ENCODE peak calls at places on chromosome 14, in eight cellular contexts. O, D, J, U, S, Z, P and A are unnamed samples.

GRCh38 chr14:23252006-23252405 is 14.3 kb downstream of the RNF212B start:
- DNase-seq in D (no peak), O (no peak), J (no peak), S (no peak), P (no peak), Z (no peak), U (no peak), A (no peak)

GRCh38 chr14:90715993-90716392 is 100.2 kb downstream of the TTC7B start:
- DNase-seq in D (no peak), O (no peak), J (no peak), S (no peak), Z (no peak), U (no peak), P (peak; percentile 43), A (no peak)

GRCh38 chr14:103623883-103624482 is 5.0 kb upstream of the KLC1 start:
- DNase-seq in O (no peak), D (peak; percentile 20), J (no peak), P (no peak), Z (no peak), U (no peak), S (no peak), A (peak; percentile 38)

GRCh38 chr14:92789457-92790089 is 4.5 kb upstream of the GOLGA5 start:
- DNase-seq in S (no peak), Z (no peak), J (no peak), U (no peak), D (no peak), P (no peak), O (peak; percentile 5), A (no peak)

GRCh38 chr14:68544150-68544892 is 248.5 kb downstream of the ZFP36L1 start:
- DNase-seq in Z (no peak), D (peak; percentile 86), J (peak; percentile 90), O (peak; percentile 100), S (peak; percentile 76), P (no peak), U (peak; percentile 82), A (peak; percentile 80)

GRCh38 chr14:100606687-100607610 is 19.7 kb upstream of the BEGAIN start:
- DNase-seq in S (no peak), O (no peak), D (no peak), U (no peak), J (no peak), Z (no peak), P (no peak), A (no peak)

GRCh38 chr14:101082036-101082435 is 178.5 kb upstream of the RTL1 start:
- DNase-seq in Z (no peak), O (no peak), D (no peak), P (no peak), J (no peak), S (no peak), U (no peak), A (no peak)

GRCh38 chr14:41925409-41925808 is 318.7 kb downstream of the LRFN5 start:
- DNase-seq in D (peak; percentile 5), J (no peak), U (no peak), O (peak; percentile 1), Z (peak; percentile 28), P (no peak), S (peak; percentile 19), A (no peak)

GRCh38 chr14:76929927-76930326 is 98.6 kb downstream of the IRF2BPL start:
- DNase-seq in P (no peak), Z (no peak), U (no peak), O (no peak), J (no peak), S (peak; percentile 68), D (peak; percentile 19), A (no peak)

GRCh38 chr14:49907186-49907585 is 14.3 kb downstream of the ARF6 start:
- DNase-seq in J (no peak), S (no peak), O (no peak), D (no peak), P (no peak), U (no peak), Z (no peak), A (no peak)

GRCh38 chr14:31294736-31295398 is 87.3 kb upstream of the HECTD1 start:
- DNase-seq in J (no peak), U (no peak), Z (no peak), O (peak; percentile 69), P (no peak), D (no peak), S (no peak), A (no peak)

GRCh38 chr14:104968153-104968527 is 10.0 kb downstream of the AHNAK2 start:
- DNase-seq in U (peak; percentile 86), P (peak; percentile 79), Z (no peak), O (peak; percentile 35), S (peak; percentile 67), D (peak; percentile 44), J (peak; percentile 93), A (no peak)

GRCh38 chr14:100526632-100527031 is 60.6 kb downstream of the BEGAIN start:
- DNase-seq in D (no peak), Z (no peak), J (no peak), S (no peak), P (no peak), O (peak; percentile 18), U (no peak), A (no peak)

GRCh38 chr14:106843951-106844483 is 1317.6 kb downstream of the TMEM121 start:
- DNase-seq in U (peak; percentile 55), O (no peak), D (peak; percentile 71), J (peak; percentile 20), Z (no peak), P (no peak), S (peak; percentile 54), A (peak; percentile 11)

DNA sequence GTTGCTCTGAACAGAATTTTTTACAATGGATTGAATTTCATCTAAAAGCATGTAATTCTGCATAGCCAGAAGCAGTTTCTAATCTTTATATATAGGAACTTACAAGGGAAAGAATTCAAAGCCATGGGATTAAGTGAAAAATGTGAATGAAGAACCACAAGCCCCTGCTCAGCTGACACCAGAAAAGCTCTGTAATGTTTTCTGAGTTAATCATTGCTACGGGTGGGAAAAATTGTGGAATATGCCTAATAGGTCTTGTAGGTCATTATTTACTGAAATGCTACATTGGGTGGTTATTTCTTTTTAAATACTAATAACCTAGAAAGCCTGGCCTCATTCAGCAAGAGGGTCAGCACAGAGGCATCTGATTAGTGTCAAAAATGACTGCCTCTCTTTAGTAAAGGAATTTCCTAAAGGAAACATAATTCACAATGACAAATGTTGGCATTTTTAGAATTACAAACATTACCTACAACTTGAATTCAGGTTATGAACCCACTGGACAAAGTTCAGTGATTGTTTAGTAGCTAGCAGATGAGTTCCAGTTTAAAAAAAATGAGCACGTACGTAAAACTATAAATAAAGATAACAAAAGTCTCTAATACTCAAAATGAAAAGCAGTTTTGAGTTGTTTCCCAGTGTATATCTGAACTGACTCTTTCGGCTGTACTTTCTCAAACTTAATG is 75.3 kb downstream of the BMP4 start:
- DNase-seq in D (no peak), S (no peak), P (no peak), Z (peak; percentile 86), U (no peak), J (no peak), O (peak; percentile 56), A (no peak)
- TF ChIP-seq POLR2A in D (no peak), S (no peak), P (no peak), Z (no peak), U (no peak), J (no peak), O (no peak), A (no peak)

GRCh38 chr14:75060420-75060819 is 3.4 kb downstream of the ACYP1 start:
- DNase-seq in U (no peak), S (no peak), J (no peak), O (no peak), D (no peak), Z (no peak), P (no peak), A (no peak)
- H3K4me3 ChIP-seq in U (no peak overlapping the region), S (no peak overlapping the region), J (no peak overlapping the region), O (no peak overlapping the region), D (no peak overlapping the region), Z (no peak overlapping the region), P (no peak overlapping the region), A (no peak overlapping the region)

GRCh38 chr14:28778718-28779117 is 12.1 kb downstream of the FOXG1 start:
- DNase-seq in D (no peak), P (no peak), J (no peak), Z (no peak), O (no peak), U (no peak), S (no peak), A (no peak)
- H3K27me3 ChIP-seq in D (no peaks in the 10 kb centered on the region), P (peaks cover 84% of the 10 kb centered on the region), J (peaks cover 84% of the 10 kb centered on the region), Z (no peaks in the 10 kb centered on the region), O (peaks cover 32% of the 10 kb centered on the region), U (peaks cover 3% of the 10 kb centered on the region), S (no peaks in the 10 kb centered on the region), A (peaks cover 100% of the 10 kb centered on the region)

GRCh38 chr14:61178226-61179060 is 102.7 kb downstream of the TMEM30B start:
- DNase-seq in S (no peak), J (no peak), U (no peak), O (peak; percentile 99), D (no peak), P (no peak), Z (peak; percentile 85), A (no peak)
- TF ChIP-seq POLR2A in S (no peak), J (no peak), U (no peak), O (no peak), D (no peak), P (no peak), Z (no peak), A (no peak)

DNA sequence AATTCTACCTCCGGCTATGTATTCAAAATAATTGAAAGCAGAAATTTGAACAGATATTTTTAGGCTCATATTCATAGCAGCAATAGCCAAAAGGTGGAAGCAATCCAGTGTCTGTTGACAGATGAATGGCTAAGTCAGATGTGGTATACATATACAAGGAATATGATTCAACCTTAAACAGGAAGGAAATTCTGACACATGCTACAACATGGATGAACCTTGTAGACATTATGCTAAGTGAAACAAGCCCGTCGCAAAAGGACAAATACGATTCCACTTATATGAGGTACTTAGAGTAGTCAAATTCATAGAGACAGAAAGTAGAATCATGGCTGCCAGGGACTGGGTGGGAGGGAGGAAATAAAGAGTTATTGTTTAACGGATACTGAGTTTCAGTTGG is 331.6 kb downstream of the PCNX1 start:
- DNase-seq in J (no peak), D (no peak), O (no peak), S (peak; percentile 44), P (no peak), Z (no peak), U (no peak), A (no peak)
- H3K4me3 ChIP-seq in J (no peak overlapping the region), D (no peak overlapping the region), O (no peak overlapping the region), S (no peak overlapping the region), P (no peak overlapping the region), Z (no peak overlapping the region), U (no peak overlapping the region), A (no peak overlapping the region)